ENCODE peak calls at places on chromosomes 11 and 22, in ten cellular contexts. R, B, Q, F, X, U, I, K, A and L are unnamed samples.

GRCh38 chr22:25900390-25900789 is 158.4 kb downstream of the MYO18B start:
- DNase-seq in R (no peak), B (no peak), Q (no peak), F (no peak), X (no peak), U (no peak), I (no peak), K (no peak), A (no peak), L (no peak)

GRCh38 chr22:31122532-31123291 is at the start of gene INPP5J:
- DNase-seq in R (peak; percentile 50), B (peak; percentile 88), Q (peak; percentile 68), F (peak; percentile 44), X (peak; percentile 79), U (peak; percentile 70), I (peak; percentile 66), K (peak; percentile 67), A (peak; percentile 36), L (no peak)

GRCh38 chr22:27207907-27208306 is 550.5 kb downstream of the MIAT start:
- DNase-seq in R (peak; percentile 39), B (no peak), Q (peak; percentile 94), F (no peak), X (no peak), U (no peak), I (no peak), K (peak; percentile 84), A (no peak), L (no peak)

GRCh38 chr11:123261345-123262106 is 66.5 kb upstream of the CLMP start:
- DNase-seq in R (peak; percentile 67), B (peak; percentile 86), Q (peak; percentile 91), F (peak; percentile 96), X (peak; percentile 73), U (peak; percentile 83), I (peak; percentile 91), K (peak; percentile 84), A (peak; percentile 80), L (peak; percentile 98)

GRCh38 chr11:115324569-115325432 is 179.4 kb downstream of the CADM1 start:
- DNase-seq in R (peak; percentile 75), B (peak; percentile 68), Q (peak; percentile 63), F (peak; percentile 54), X (no peak), U (no peak), I (peak; percentile 81), K (peak; percentile 57), A (peak; percentile 60), L (peak; percentile 76)

GRCh38 chr11:116513278-116513823 is 259.4 kb downstream of the BUD13 start:
- DNase-seq in R (no peak), B (peak; percentile 28), Q (no peak), F (no peak), X (no peak), U (no peak), I (no peak), K (no peak), A (no peak), L (no peak)

GRCh38 chr11:96075532-96075959 is 151.6 kb upstream of the MTMR2 start:
- DNase-seq in R (peak; percentile 23), B (no peak), Q (peak; percentile 54), F (no peak), X (no peak), U (no peak), I (peak; percentile 94), K (no peak), A (no peak), L (peak; percentile 40)

GRCh38 chr11:13333456-13333957 is 55.9 kb downstream of the BMAL1 start:
- DNase-seq in R (no peak), B (peak; percentile 68), Q (peak; percentile 38), F (peak; percentile 95), X (no peak), U (no peak), I (no peak), K (peak; percentile 52), A (no peak), L (no peak)

DNA sequence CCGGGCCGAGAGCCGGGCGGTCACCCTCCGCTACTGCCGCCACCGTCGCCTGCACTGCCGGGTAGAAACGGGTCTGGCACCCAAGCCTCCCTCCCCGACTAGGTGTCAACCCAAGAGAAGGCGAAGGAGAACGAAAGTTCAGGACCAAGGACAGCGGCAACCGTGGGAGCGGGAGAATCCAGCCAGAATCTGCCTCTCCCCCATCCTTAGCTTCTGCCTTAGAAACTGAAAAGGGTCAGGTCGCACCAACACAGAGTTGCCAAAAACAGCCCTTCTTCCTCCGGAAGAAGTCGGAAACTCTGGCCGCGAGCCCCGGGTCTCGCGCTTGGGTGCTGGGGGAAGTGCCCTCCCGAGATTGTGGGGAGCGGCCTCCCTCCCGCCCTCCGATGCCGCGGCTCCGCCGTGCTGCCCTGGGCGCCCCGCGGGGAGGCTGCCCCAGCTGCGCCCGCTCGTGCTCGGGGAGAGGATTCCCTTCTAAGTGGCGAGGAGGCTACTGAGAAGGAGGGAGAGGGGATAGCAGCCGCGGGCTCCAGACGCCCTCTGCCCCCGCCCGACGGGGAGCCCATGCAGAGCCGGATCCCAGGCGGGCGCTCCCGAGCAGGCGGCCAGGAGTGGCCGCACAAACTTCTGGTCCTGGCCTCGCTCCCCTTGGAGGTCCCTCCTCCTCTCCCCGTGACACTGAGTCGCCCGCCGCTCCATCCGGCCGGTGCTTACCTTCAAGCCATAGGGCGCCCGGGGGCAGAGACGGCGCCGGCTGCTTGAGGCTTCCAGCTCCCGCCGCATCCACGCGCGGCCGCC is 637 bp downstream of the DRD2 start:
- DNase-seq in R (peak; percentile 66), B (peak; percentile 72), Q (peak; percentile 78), F (peak; percentile 93), X (no peak), U (peak; percentile 26), I (peak; percentile 95), K (peak; percentile 87), A (peak; percentile 84), L (peak; percentile 96)
- H3K4me3 ChIP-seq in R (no peak overlapping the region), B (no peak overlapping the region), Q (no peak overlapping the region), F (peak overlapping the region; percentile 27), X (no peak overlapping the region), U (peak overlapping the region; percentile 59), I (no peak overlapping the region), K (no peak overlapping the region), A (no peak overlapping the region), L (peak overlapping the region; percentile 63)

GRCh38 chr11:63892233-63892632 is 24.7 kb downstream of the RCOR2 start:
- DNase-seq in R (peak; percentile 57), B (no peak), Q (peak; percentile 46), F (no peak), X (no peak), U (no peak), I (no peak), K (no peak), A (peak; percentile 58), L (no peak)

GRCh38 chr11:63890368-63890767 is 26.6 kb downstream of the RCOR2 start:
- DNase-seq in R (no peak), B (no peak), Q (no peak), F (no peak), X (no peak), U (no peak), I (no peak), K (no peak), A (no peak), L (no peak)

GRCh38 chr11:63887600-63887999 is 29.4 kb downstream of the RCOR2 start:
- DNase-seq in R (no peak), B (no peak), Q (no peak), F (no peak), X (no peak), U (no peak), I (peak; percentile 93), K (no peak), A (no peak), L (no peak)

GRCh38 chr11:63889344-63889743 is 27.6 kb downstream of the RCOR2 start:
- DNase-seq in R (no peak), B (peak; percentile 79), Q (no peak), F (no peak), X (peak; percentile 79), U (no peak), I (no peak), K (peak; percentile 89), A (no peak), L (peak; percentile 44)

DNA sequence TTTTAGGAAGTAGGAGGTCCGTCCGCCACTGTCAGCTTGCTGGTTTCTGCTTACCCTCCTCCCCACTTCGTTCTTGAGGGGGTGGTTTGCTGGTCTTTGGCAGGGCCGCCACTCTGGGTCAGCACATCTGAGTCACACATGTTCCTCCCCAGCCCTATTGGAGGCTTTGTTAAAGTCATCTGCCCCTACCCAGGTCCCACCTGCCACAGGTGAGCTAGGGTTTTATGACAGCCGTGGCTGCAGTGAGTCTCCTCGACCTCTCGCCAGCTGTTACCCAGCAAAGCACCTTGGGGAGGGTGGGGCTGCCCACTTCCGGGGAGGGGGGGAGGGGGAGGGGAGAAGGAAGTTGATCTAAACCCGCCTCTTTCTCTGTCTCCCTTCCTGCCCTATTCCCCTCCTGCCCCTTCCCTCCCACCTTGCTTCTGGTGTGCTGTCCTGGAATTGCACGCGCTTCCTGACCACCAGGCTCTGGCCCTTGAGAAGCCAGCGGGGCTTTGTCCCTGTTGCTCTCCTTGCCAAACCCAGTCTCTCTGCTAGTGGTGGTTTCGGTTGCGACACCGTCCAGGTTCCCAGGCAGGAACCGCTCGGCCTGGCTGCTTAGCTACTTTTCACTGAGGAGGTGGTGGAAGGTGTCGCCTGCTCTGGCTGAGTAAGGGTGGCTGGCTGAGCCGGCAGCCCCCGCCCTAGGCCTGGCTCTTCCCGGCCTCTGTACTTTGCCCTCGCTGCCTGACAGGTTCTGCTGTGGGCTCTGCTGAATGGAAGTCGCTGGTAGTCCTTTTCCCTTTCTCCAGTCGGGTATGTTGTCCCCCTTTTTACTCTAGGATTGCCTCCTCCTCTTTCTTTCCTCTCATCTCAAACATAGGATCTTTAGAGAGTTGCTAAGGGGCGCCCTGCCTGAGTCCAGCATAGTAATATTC is 28.5 kb downstream of the RCOR2 start:
- DNase-seq in R (peak; percentile 52), B (peak; percentile 89), Q (peak; percentile 78), F (peak; percentile 86), X (peak; percentile 86), U (peak; percentile 23), I (peak; percentile 90), K (peak; percentile 95), A (peak; percentile 71), L (peak; percentile 80)
- H3K4me3 ChIP-seq in R (no peak overlapping the region), B (peak overlapping the region; percentile 31), Q (peak overlapping the region; percentile 48), F (peak overlapping the region; percentile 64), X (peak overlapping the region; percentile 15), U (peak overlapping the region; percentile 26), I (no peak overlapping the region), K (peak overlapping the region; percentile 38), A (peak overlapping the region; percentile 11), L (no peak overlapping the region)

GRCh38 chr11:46382644-46383403 is 1.4 kb downstream of the MDK start:
- DNase-seq in R (peak; percentile 46), B (no peak), Q (peak; percentile 73), F (peak; percentile 36), X (no peak), U (peak; percentile 68), I (peak; percentile 74), K (peak; percentile 57), A (peak; percentile 63), L (peak; percentile 67)

GRCh38 chr11:46380340-46381045 is 976 bp upstream of the MDK start:
- DNase-seq in R (no peak), B (peak; percentile 91), Q (peak; percentile 59), F (peak; percentile 42), X (peak; percentile 91), U (no peak), I (peak; percentile 90), K (no peak), A (peak; percentile 49), L (peak; percentile 48)

GRCh38 chr11:46381046-46381835 is at the start of gene MDK:
- DNase-seq in R (no peak), B (no peak), Q (peak; percentile 61), F (no peak), X (no peak), U (no peak), I (peak; percentile 81), K (no peak), A (peak; percentile 31), L (peak; percentile 36)

GRCh38 chr11:46383404-46383758 is 1.9 kb downstream of the MDK start:
- DNase-seq in R (no peak), B (no peak), Q (no peak), F (no peak), X (no peak), U (no peak), I (no peak), K (no peak), A (no peak), L (no peak)

DNA sequence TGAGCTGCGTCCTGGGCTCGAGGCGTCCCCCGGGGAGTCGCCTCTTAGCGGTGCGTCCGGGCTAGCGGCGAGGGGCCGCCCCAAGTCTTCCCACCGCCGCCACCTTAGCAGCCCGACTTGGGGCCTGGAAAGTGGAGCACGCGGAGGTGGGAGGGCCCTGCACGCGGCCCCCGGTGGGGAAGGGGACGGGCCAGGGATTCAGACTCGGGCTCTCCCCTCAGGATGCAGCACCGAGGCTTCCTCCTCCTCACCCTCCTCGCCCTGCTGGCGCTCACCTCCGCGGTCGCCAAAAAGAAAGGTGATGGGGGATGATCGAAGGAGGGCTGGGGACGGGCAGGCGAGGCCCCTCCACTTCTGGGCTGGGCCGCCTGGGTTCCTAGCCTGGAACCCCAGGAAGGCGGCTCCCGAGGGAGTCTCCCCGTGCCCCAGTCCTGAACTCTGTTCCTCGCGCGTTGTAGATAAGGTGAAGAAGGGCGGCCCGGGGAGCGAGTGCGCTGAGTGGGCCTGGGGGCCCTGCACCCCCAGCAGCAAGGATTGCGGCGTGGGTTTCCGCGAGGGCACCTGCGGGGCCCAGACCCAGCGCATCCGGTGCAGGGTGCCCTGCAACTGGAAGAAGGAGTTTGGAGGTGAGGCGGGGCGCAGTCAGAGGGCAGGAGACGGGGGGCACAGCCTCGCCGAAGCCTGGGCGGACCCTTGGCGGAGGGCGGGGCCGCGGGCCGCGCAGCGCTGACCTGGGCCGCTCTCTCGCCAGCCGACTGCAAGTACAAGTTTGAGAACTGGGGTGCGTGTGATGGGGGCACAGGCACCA is 571 bp downstream of the MDK start:
- DNase-seq in R (no peak), B (no peak), Q (peak; percentile 43), F (no peak), X (no peak), U (no peak), I (peak; percentile 73), K (no peak), A (peak; percentile 19), L (no peak)
- H3K4me3 ChIP-seq in R (peak overlapping the region; percentile 30), B (peak overlapping the region; percentile 54), Q (peak overlapping the region; percentile 62), F (peak overlapping the region; percentile 79), X (no peak overlapping the region), U (peak overlapping the region; percentile 75), I (peak overlapping the region; percentile 91), K (peak overlapping the region; percentile 42), A (peak overlapping the region; percentile 59), L (peak overlapping the region; percentile 85)

DNA sequence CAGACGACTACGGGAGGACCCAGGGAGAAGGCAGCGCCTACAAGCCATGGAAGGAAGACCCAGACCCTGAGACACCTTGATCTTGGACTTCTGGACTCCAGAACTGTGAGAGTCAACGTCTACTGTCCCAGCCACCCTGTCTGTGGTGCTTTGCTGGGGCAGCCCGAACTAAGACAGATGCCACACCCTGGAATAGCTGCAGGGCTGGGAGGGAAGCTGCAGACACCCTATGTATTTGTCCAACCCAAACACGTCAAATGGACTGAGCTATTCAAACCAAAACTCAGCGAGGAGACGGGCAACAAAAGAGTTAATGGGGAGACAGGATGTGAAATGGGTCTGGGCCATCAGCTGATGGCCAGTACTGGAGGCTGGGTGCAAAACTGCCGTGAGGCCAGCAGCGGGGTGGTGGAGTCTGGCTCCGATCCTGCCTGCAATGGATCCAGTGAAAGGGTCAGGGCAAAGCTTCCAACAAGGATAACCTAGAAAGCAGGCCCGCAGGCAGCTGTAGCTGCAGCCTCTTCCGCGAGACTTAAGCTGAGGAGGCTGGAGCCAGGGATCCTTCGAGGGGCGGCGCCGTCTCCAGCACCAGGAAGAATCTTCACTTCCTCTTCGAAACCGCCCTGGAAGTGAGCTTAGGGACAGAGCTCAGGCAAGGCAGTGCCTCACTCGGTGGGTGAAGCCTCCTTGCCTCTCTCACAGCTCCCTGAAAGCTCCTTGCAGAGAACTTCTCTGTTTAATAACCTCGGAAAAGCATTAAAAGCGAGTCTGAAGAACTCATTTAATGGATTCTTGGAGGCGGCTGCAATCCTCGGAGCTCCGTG is 169.6 kb downstream of the CTTN start:
- DNase-seq in R (peak; percentile 10), B (peak; percentile 69), Q (peak; percentile 77), F (no peak), X (peak; percentile 78), U (no peak), I (peak; percentile 68), K (peak; percentile 32), A (peak; percentile 59), L (peak; percentile 42)
- H3K4me3 ChIP-seq in R (peak overlapping the region; percentile 45), B (peak overlapping the region; percentile 21), Q (peak overlapping the region; percentile 74), F (no peak overlapping the region), X (no peak overlapping the region), U (peak overlapping the region; percentile 61), I (no peak overlapping the region), K (peak overlapping the region; percentile 21), A (peak overlapping the region; percentile 30), L (no peak overlapping the region)